ENCODE peak calls at places on chromosomes 11 and 22, in six cellular contexts. C is AG04450; W is adrenal gland; H is CD8-positive, alpha-beta memory T cell; M is BE2C; Y is MM.1S. D is an unnamed sample. For H3K9me3, the result is how much of the 10 kb centered on the place peaks cover.

GRCh38 chr11:8082391-8083087 is 1.5 kb downstream of the TUB start:
- DNase-seq in M (peak), Y (no peak), W (no peak), H (no peak), C (no peak), D (no peak)

GRCh38 chr22:27761652-27762051 is 39.9 kb downstream of the MN1 start:
- DNase-seq in Y (no peak), W (no peak), C (no peak), M (peak), H (no peak), D (no peak)

GRCh38 chr22:20218320-20218872 is 49.7 kb downstream of the RTN4R start:
- DNase-seq in C (no peak), Y (no peak), W (no peak), H (no peak), M (no peak), D (no peak)

GRCh38 chr22:37571992-37572373 is 7.9 kb downstream of the LGALS2 start:
- DNase-seq in M (no peak), Y (no peak), H (no peak), W (no peak), C (no peak), D (no peak)

GRCh38 chr11:11039249-11039965 is 181.6 kb upstream of the ZBED5 start:
- DNase-seq in W (no peak), Y (no peak), H (no peak), M (no peak), C (no peak), D (no peak)

GRCh38 chr11:70483077-70483861 is 84.9 kb downstream of the CTTN start:
- DNase-seq in H (no peak), W (peak), Y (no peak), M (no peak), C (peak), D (no peak)

GRCh38 chr11:45924036-45924915 is 1.8 kb downstream of the LARGE2 start:
- DNase-seq in Y (no peak), W (no peak), M (no peak), C (no peak), H (no peak), D (no peak)

GRCh38 chr11:76799061-76799804 is 16.1 kb downstream of the TSKU start:
- DNase-seq in M (peak), H (peak), W (peak), Y (peak), C (no peak), D (no peak)

GRCh38 chr11:103528596-103528995 is 419.4 kb downstream of the DYNC2H1 start:
- DNase-seq in M (no peak), W (no peak), Y (no peak), C (no peak), H (no peak), D (no peak)

GRCh38 chr11:66970371-66970807 is 4.7 kb upstream of the C11orf86 start:
- DNase-seq in C (no peak), H (no peak), Y (no peak), W (no peak), M (no peak), D (no peak)

GRCh38 chr11:11332141-11332710 is 20.8 kb downstream of the CSNK2A3 start:
- DNase-seq in M (no peak), W (no peak), Y (no peak), C (no peak), H (no peak), D (no peak)

GRCh38 chr11:64933213-64933934 is 2.3 kb downstream of the GPHA2 start:
- DNase-seq in W (no peak), M (no peak), Y (no peak), H (no peak), C (no peak), D (no peak)

GRCh38 chr22:40083794-40084193 is 89.0 kb downstream of the FAM83F start:
- DNase-seq in M (no peak), W (no peak), C (no peak), H (no peak), Y (no peak), D (no peak)

GRCh38 chr11:97201743-97202612 is 812.2 kb downstream of the JRKL start:
- DNase-seq in Y (no peak), W (no peak), H (no peak), C (no peak), M (no peak), D (no peak)

GRCh38 chr11:125925247-125925740 is 20.6 kb upstream of the VSIG10L2 start:
- DNase-seq in C (no peak), H (no peak), M (no peak), W (no peak), Y (no peak), D (no peak)

DNA sequence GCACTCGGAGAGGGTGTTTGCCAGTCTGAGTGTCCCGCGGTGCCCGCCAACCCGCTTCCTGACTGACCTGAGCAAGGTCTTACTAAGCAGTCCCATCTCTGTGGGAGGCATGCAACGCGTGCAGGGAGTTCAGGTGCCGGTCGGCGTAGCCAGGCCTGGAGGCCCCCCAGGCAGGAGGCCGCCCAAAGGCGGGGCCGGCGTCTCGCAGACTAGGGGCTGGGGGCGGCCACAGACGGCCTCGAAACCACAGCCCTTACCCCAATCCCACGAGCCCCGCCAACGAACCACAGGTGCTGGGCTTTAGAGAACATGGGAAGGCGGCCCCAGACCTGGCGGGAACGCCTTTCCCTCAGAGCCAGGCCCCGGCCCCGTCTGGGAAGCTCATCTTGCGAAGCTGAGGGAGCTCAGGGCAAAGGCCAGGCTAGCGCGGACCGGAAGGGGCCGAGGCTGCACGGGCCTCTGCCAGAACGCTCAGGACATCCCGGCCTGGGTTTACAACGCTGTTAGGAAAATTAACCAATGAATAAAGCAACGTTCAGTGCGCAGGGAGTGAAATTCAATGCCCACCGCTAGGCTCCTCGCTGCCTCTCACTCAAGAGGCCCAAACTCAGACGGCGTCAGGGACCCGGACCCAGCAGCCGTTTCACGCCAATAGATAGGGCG is 2.1 kb upstream of the MTFP1 start:
- DNase-seq in H (no peak), Y (peak), C (no peak), W (peak), M (peak), D (no peak)
- H3K9me3 ChIP-seq in H (under half), Y (under half), C (under half), W (under half), M (under half), D (under half)

DNA sequence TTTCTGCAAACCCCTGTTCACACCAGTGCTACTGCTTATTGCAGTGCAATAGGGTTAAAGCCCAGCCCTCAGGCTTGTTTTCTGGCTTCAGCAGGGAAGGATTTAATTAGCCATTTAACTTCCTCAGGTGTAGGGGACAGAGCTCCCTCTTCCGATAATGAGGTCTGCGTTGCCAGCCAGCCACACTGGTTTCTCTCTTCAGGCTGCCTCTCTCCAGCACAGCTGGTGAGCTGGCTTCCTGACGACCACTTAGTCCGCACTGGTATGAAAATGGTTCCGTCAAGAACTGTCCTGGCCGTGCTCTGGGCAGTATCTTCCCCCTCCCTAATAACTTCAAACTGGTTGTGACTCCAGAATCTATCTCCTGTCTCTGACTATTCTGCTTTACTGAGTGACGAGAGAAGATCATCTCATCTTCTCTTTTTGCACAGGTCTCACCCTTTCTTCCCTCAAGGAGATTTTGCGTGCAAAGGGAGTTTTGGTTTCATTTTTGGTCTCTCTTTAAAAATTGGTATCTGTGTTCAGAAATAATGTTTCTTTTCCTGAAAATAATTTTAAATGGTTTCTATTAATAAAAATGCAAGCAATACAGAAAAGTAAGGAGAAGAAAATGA is 49.2 kb downstream of the CNTN5 start:
- DNase-seq in M (peak), C (no peak), H (no peak), W (peak), Y (peak), D (no peak)
- H3K9me3 ChIP-seq in M (under half), C (under half), H (under half), W (under half), Y (under half), D (under half)

DNA sequence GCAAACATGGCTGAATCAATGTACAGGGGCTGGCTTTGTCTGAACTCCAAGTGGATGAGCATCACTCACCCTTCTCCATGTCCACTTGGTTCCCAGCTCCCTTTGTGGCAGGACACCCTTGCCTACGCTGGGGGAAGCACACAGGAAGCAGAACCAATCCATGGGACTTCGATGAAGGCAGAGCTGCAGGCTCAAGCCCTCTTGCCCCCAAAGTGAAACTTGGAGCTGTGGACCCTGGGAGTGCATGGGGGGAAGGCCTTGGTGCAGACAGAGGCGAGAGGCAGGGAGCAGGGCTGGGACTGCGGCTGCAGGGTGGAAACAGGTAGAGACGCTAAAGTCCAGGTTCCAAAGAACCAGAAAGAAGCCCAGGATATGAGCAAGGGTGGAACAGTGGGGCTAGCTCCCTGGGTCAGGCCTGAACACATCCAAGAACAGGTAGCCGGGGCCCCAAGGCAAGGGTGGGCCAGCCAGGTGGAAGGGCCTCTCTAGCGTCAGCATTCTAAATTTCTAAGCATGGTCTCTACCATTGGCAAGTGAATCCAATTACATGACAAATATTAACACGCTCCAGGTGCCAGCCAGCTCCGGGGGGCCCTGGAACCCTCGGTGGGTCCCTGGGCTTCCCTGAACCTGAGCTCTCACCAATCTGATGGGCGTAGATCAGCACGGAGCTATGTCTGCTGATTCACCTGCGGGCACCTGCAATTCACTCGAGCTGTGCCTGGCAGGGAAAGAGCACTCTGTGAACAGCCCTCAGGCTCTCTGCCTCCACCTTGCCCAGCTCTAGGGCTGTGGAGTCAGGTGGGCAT is 532.8 kb downstream of the BRD1 start:
- DNase-seq in Y (no peak), W (peak), H (no peak), C (no peak), M (no peak), D (no peak)
- H3K9me3 ChIP-seq in Y (under half), W (under half), H (under half), C (half or more), M (under half), D (under half)

GRCh38 chr11:88231894-88232482 is 56.7 kb upstream of the RAB38 start:
- DNase-seq in W (peak), C (peak), H (no peak), M (peak), Y (peak), D (no peak)

GRCh38 chr11:88229303-88229702 is 54.1 kb upstream of the RAB38 start:
- DNase-seq in H (no peak), W (no peak), M (no peak), C (no peak), Y (no peak), D (no peak)
- H3K9me3 ChIP-seq in H (under half), W (under half), M (under half), C (under half), Y (under half), D (under half)

GRCh38 chr11:100188137-100188783 is 498.8 kb upstream of the ARHGAP42 start:
- DNase-seq in H (no peak), C (no peak), W (no peak), Y (no peak), M (no peak), D (no peak)
- H3K9me3 ChIP-seq in H (under half), C (under half), W (under half), Y (under half), M (under half), D (under half)

D was measured in esophagus squamous epithelium.